ENCODE peak calls at places on chromosome 21, in ten cellular contexts. One of them, this sample, is unnamed.

GRCh38 chr21:15204887-15205286 is 140.1 kb upstream of the NRIP1 start:
- DNase-seq in HCT116: no peak
- DNase-seq in activated T-cell treated with anti-CD3 and anti-CD28 coated beads, Interleukin-2, amount 50 U/mL, for 1 hour: no peak
- DNase-seq in T47D: no peak
- DNase-seq in stimulated activated CD4-positive, alpha-beta T cell treated with anti-CD3 and anti-CD28 coated beads, Interleukin-4, amount 100 ng/mL, for 48 hours: no peak
- DNase-seq in psoas muscle: no peak
- DNase-seq in GM12892: no peak
- DNase-seq in activated T-helper 1 cell treated with anti-CD3 and anti-CD28 coated beads, Interleukin-12 subunit alpha, Interleukin-12 subunit beta, Interleukin-2, Interleukin-4 antibody, amounts not matched to agents 30 ng/mL and 10 ng/mL and 1 ng/mL, durations not matched to agents 14 hours and 24 hours and 36 hours: no peak
- DNase-seq in activated CD4-positive, alpha-beta T cell treated with anti-CD3 and anti-CD28 coated beads for 24 hours: no peak
- DNase-seq in erythroblast: no peak
- DNase-seq in this sample: no peak

GRCh38 chr21:30839304-30839703 is 9.7 kb upstream of the KRTAP7-1 start:
- DNase-seq in stimulated activated CD4-positive, alpha-beta T cell treated with anti-CD3 and anti-CD28 coated beads, Interleukin-4, amount 100 ng/mL, for 48 hours: peak; percentile 10
- DNase-seq in psoas muscle: no peak
- DNase-seq in activated T-helper 1 cell treated with anti-CD3 and anti-CD28 coated beads, Interleukin-12 subunit alpha, Interleukin-12 subunit beta, Interleukin-2, Interleukin-4 antibody, amounts not matched to agents 30 ng/mL and 10 ng/mL and 1 ng/mL, durations not matched to agents 14 hours and 24 hours and 36 hours: no peak
- DNase-seq in activated T-cell treated with anti-CD3 and anti-CD28 coated beads, Interleukin-2, amount 50 U/mL, for 1 hour: no peak
- DNase-seq in HCT116: no peak
- DNase-seq in erythroblast: peak; percentile 12
- DNase-seq in GM12892: no peak
- DNase-seq in activated CD4-positive, alpha-beta T cell treated with anti-CD3 and anti-CD28 coated beads for 24 hours: peak; percentile 7
- DNase-seq in T47D: peak; percentile 57
- DNase-seq in this sample: no peak

GRCh38 chr21:25563399-25564116 is 43.7 kb downstream of the MRPL39 start:
- DNase-seq in GM12892: no peak
- DNase-seq in activated CD4-positive, alpha-beta T cell treated with anti-CD3 and anti-CD28 coated beads for 24 hours: no peak
- DNase-seq in HCT116: no peak
- DNase-seq in activated T-helper 1 cell treated with anti-CD3 and anti-CD28 coated beads, Interleukin-12 subunit alpha, Interleukin-12 subunit beta, Interleukin-2, Interleukin-4 antibody, amounts not matched to agents 30 ng/mL and 10 ng/mL and 1 ng/mL, durations not matched to agents 14 hours and 24 hours and 36 hours: peak; percentile 28
- DNase-seq in activated T-cell treated with anti-CD3 and anti-CD28 coated beads, Interleukin-2, amount 50 U/mL, for 1 hour: no peak
- DNase-seq in T47D: no peak
- DNase-seq in erythroblast: no peak
- DNase-seq in stimulated activated CD4-positive, alpha-beta T cell treated with anti-CD3 and anti-CD28 coated beads, Interleukin-4, amount 100 ng/mL, for 48 hours: no peak
- DNase-seq in psoas muscle: no peak
- DNase-seq in this sample: peak; percentile 74

GRCh38 chr21:36551731-36552457 is 72.0 kb upstream of the CLDN14 start:
- DNase-seq in activated T-helper 1 cell treated with anti-CD3 and anti-CD28 coated beads, Interleukin-12 subunit alpha, Interleukin-12 subunit beta, Interleukin-2, Interleukin-4 antibody, amounts not matched to agents 30 ng/mL and 10 ng/mL and 1 ng/mL, durations not matched to agents 14 hours and 24 hours and 36 hours: no peak
- DNase-seq in activated CD4-positive, alpha-beta T cell treated with anti-CD3 and anti-CD28 coated beads for 24 hours: no peak
- DNase-seq in erythroblast: no peak
- DNase-seq in T47D: no peak
- DNase-seq in psoas muscle: no peak
- DNase-seq in HCT116: no peak
- DNase-seq in GM12892: no peak
- DNase-seq in stimulated activated CD4-positive, alpha-beta T cell treated with anti-CD3 and anti-CD28 coated beads, Interleukin-4, amount 100 ng/mL, for 48 hours: no peak
- DNase-seq in activated T-cell treated with anti-CD3 and anti-CD28 coated beads, Interleukin-2, amount 50 U/mL, for 1 hour: no peak
- DNase-seq in this sample: no peak

GRCh38 chr21:42271065-42271464 is 44.1 kb downstream of the TFF3 start:
- DNase-seq in GM12892: no peak
- DNase-seq in activated T-helper 1 cell treated with anti-CD3 and anti-CD28 coated beads, Interleukin-12 subunit alpha, Interleukin-12 subunit beta, Interleukin-2, Interleukin-4 antibody, amounts not matched to agents 30 ng/mL and 10 ng/mL and 1 ng/mL, durations not matched to agents 14 hours and 24 hours and 36 hours: no peak
- DNase-seq in HCT116: no peak
- DNase-seq in stimulated activated CD4-positive, alpha-beta T cell treated with anti-CD3 and anti-CD28 coated beads, Interleukin-4, amount 100 ng/mL, for 48 hours: no peak
- DNase-seq in activated T-cell treated with anti-CD3 and anti-CD28 coated beads, Interleukin-2, amount 50 U/mL, for 1 hour: no peak
- DNase-seq in psoas muscle: peak; percentile 20
- DNase-seq in T47D: no peak
- DNase-seq in erythroblast: no peak
- DNase-seq in activated CD4-positive, alpha-beta T cell treated with anti-CD3 and anti-CD28 coated beads for 24 hours: no peak
- DNase-seq in this sample: no peak

GRCh38 chr21:45290948-45291612 is 3.4 kb upstream of the POFUT2 start:
- DNase-seq in GM12892: no peak
- DNase-seq in stimulated activated CD4-positive, alpha-beta T cell treated with anti-CD3 and anti-CD28 coated beads, Interleukin-4, amount 100 ng/mL, for 48 hours: no peak
- DNase-seq in T47D: no peak
- DNase-seq in erythroblast: no peak
- DNase-seq in activated CD4-positive, alpha-beta T cell treated with anti-CD3 and anti-CD28 coated beads for 24 hours: no peak
- DNase-seq in activated T-cell treated with anti-CD3 and anti-CD28 coated beads, Interleukin-2, amount 50 U/mL, for 1 hour: peak; percentile 13
- DNase-seq in psoas muscle: peak; percentile 41
- DNase-seq in HCT116: no peak
- DNase-seq in activated T-helper 1 cell treated with anti-CD3 and anti-CD28 coated beads, Interleukin-12 subunit alpha, Interleukin-12 subunit beta, Interleukin-2, Interleukin-4 antibody, amounts not matched to agents 30 ng/mL and 10 ng/mL and 1 ng/mL, durations not matched to agents 14 hours and 24 hours and 36 hours: no peak
- DNase-seq in this sample: no peak

GRCh38 chr21:14923468-14923867 is 141.3 kb downstream of the NRIP1 start:
- DNase-seq in stimulated activated CD4-positive, alpha-beta T cell treated with anti-CD3 and anti-CD28 coated beads, Interleukin-4, amount 100 ng/mL, for 48 hours: no peak
- DNase-seq in activated T-helper 1 cell treated with anti-CD3 and anti-CD28 coated beads, Interleukin-12 subunit alpha, Interleukin-12 subunit beta, Interleukin-2, Interleukin-4 antibody, amounts not matched to agents 30 ng/mL and 10 ng/mL and 1 ng/mL, durations not matched to agents 14 hours and 24 hours and 36 hours: no peak
- DNase-seq in erythroblast: no peak
- DNase-seq in GM12892: no peak
- DNase-seq in T47D: no peak
- DNase-seq in HCT116: no peak
- DNase-seq in activated CD4-positive, alpha-beta T cell treated with anti-CD3 and anti-CD28 coated beads for 24 hours: no peak
- DNase-seq in psoas muscle: no peak
- DNase-seq in activated T-cell treated with anti-CD3 and anti-CD28 coated beads, Interleukin-2, amount 50 U/mL, for 1 hour: no peak
- DNase-seq in this sample: no peak

GRCh38 chr21:43663033-43663432 is 3.7 kb downstream of the RRP1B start:
- DNase-seq in psoas muscle: no peak
- DNase-seq in activated T-cell treated with anti-CD3 and anti-CD28 coated beads, Interleukin-2, amount 50 U/mL, for 1 hour: no peak
- DNase-seq in stimulated activated CD4-positive, alpha-beta T cell treated with anti-CD3 and anti-CD28 coated beads, Interleukin-4, amount 100 ng/mL, for 48 hours: no peak
- DNase-seq in erythroblast: no peak
- DNase-seq in HCT116: no peak
- DNase-seq in activated T-helper 1 cell treated with anti-CD3 and anti-CD28 coated beads, Interleukin-12 subunit alpha, Interleukin-12 subunit beta, Interleukin-2, Interleukin-4 antibody, amounts not matched to agents 30 ng/mL and 10 ng/mL and 1 ng/mL, durations not matched to agents 14 hours and 24 hours and 36 hours: no peak
- DNase-seq in T47D: no peak
- DNase-seq in activated CD4-positive, alpha-beta T cell treated with anti-CD3 and anti-CD28 coated beads for 24 hours: no peak
- DNase-seq in GM12892: no peak
- DNase-seq in this sample: no peak

GRCh38 chr21:45084881-45085536 is 10.6 kb downstream of the ADARB1 start:
- DNase-seq in activated CD4-positive, alpha-beta T cell treated with anti-CD3 and anti-CD28 coated beads for 24 hours: no peak
- DNase-seq in activated T-helper 1 cell treated with anti-CD3 and anti-CD28 coated beads, Interleukin-12 subunit alpha, Interleukin-12 subunit beta, Interleukin-2, Interleukin-4 antibody, amounts not matched to agents 30 ng/mL and 10 ng/mL and 1 ng/mL, durations not matched to agents 14 hours and 24 hours and 36 hours: no peak
- DNase-seq in erythroblast: no peak
- DNase-seq in HCT116: no peak
- DNase-seq in stimulated activated CD4-positive, alpha-beta T cell treated with anti-CD3 and anti-CD28 coated beads, Interleukin-4, amount 100 ng/mL, for 48 hours: no peak
- DNase-seq in activated T-cell treated with anti-CD3 and anti-CD28 coated beads, Interleukin-2, amount 50 U/mL, for 1 hour: no peak
- DNase-seq in GM12892: no peak
- DNase-seq in T47D: no peak
- DNase-seq in psoas muscle: no peak
- DNase-seq in this sample: no peak

GRCh38 chr21:45285266-45285931 is 2.3 kb downstream of the POFUT2 start:
- DNase-seq in HCT116: no peak
- DNase-seq in activated CD4-positive, alpha-beta T cell treated with anti-CD3 and anti-CD28 coated beads for 24 hours: no peak
- DNase-seq in GM12892: no peak
- DNase-seq in psoas muscle: peak; percentile 27
- DNase-seq in T47D: no peak
- DNase-seq in stimulated activated CD4-positive, alpha-beta T cell treated with anti-CD3 and anti-CD28 coated beads, Interleukin-4, amount 100 ng/mL, for 48 hours: no peak
- DNase-seq in activated T-helper 1 cell treated with anti-CD3 and anti-CD28 coated beads, Interleukin-12 subunit alpha, Interleukin-12 subunit beta, Interleukin-2, Interleukin-4 antibody, amounts not matched to agents 30 ng/mL and 10 ng/mL and 1 ng/mL, durations not matched to agents 14 hours and 24 hours and 36 hours: no peak
- DNase-seq in activated T-cell treated with anti-CD3 and anti-CD28 coated beads, Interleukin-2, amount 50 U/mL, for 1 hour: peak; percentile 12
- DNase-seq in erythroblast: no peak
- DNase-seq in this sample: no peak

GRCh38 chr21:41168391-41169257 is 664 bp downstream of the BACE2 start:
- DNase-seq in psoas muscle: peak; percentile 69
- DNase-seq in erythroblast: no peak
- DNase-seq in GM12892: no peak
- DNase-seq in activated CD4-positive, alpha-beta T cell treated with anti-CD3 and anti-CD28 coated beads for 24 hours: no peak
- DNase-seq in activated T-cell treated with anti-CD3 and anti-CD28 coated beads, Interleukin-2, amount 50 U/mL, for 1 hour: no peak
- DNase-seq in stimulated activated CD4-positive, alpha-beta T cell treated with anti-CD3 and anti-CD28 coated beads, Interleukin-4, amount 100 ng/mL, for 48 hours: no peak
- DNase-seq in HCT116: no peak
- DNase-seq in activated T-helper 1 cell treated with anti-CD3 and anti-CD28 coated beads, Interleukin-12 subunit alpha, Interleukin-12 subunit beta, Interleukin-2, Interleukin-4 antibody, amounts not matched to agents 30 ng/mL and 10 ng/mL and 1 ng/mL, durations not matched to agents 14 hours and 24 hours and 36 hours: peak; percentile 2
- DNase-seq in T47D: peak; percentile 54
- DNase-seq in this sample: no peak

GRCh38 chr21:46434322-46434958 is 24.3 kb upstream of the DIP2A start:
- DNase-seq in activated CD4-positive, alpha-beta T cell treated with anti-CD3 and anti-CD28 coated beads for 24 hours: no peak
- DNase-seq in GM12892: no peak
- DNase-seq in activated T-cell treated with anti-CD3 and anti-CD28 coated beads, Interleukin-2, amount 50 U/mL, for 1 hour: no peak
- DNase-seq in stimulated activated CD4-positive, alpha-beta T cell treated with anti-CD3 and anti-CD28 coated beads, Interleukin-4, amount 100 ng/mL, for 48 hours: no peak
- DNase-seq in activated T-helper 1 cell treated with anti-CD3 and anti-CD28 coated beads, Interleukin-12 subunit alpha, Interleukin-12 subunit beta, Interleukin-2, Interleukin-4 antibody, amounts not matched to agents 30 ng/mL and 10 ng/mL and 1 ng/mL, durations not matched to agents 14 hours and 24 hours and 36 hours: no peak
- DNase-seq in psoas muscle: peak; percentile 48
- DNase-seq in T47D: no peak
- DNase-seq in erythroblast: no peak
- DNase-seq in HCT116: no peak
- DNase-seq in this sample: no peak

GRCh38 chr21:28215214-28215954 is 777.3 kb downstream of the LTN1 start:
- DNase-seq in GM12892: no peak
- DNase-seq in psoas muscle: no peak
- DNase-seq in activated T-helper 1 cell treated with anti-CD3 and anti-CD28 coated beads, Interleukin-12 subunit alpha, Interleukin-12 subunit beta, Interleukin-2, Interleukin-4 antibody, amounts not matched to agents 30 ng/mL and 10 ng/mL and 1 ng/mL, durations not matched to agents 14 hours and 24 hours and 36 hours: no peak
- DNase-seq in erythroblast: no peak
- DNase-seq in activated T-cell treated with anti-CD3 and anti-CD28 coated beads, Interleukin-2, amount 50 U/mL, for 1 hour: no peak
- DNase-seq in HCT116: no peak
- DNase-seq in stimulated activated CD4-positive, alpha-beta T cell treated with anti-CD3 and anti-CD28 coated beads, Interleukin-4, amount 100 ng/mL, for 48 hours: no peak
- DNase-seq in T47D: no peak
- DNase-seq in activated CD4-positive, alpha-beta T cell treated with anti-CD3 and anti-CD28 coated beads for 24 hours: no peak
- DNase-seq in this sample: no peak

GRCh38 chr21:45550552-45551210 is 8.4 kb upstream of the SLC19A1 start:
- DNase-seq in activated T-cell treated with anti-CD3 and anti-CD28 coated beads, Interleukin-2, amount 50 U/mL, for 1 hour: peak; percentile 40
- DNase-seq in psoas muscle: peak; percentile 54
- DNase-seq in stimulated activated CD4-positive, alpha-beta T cell treated with anti-CD3 and anti-CD28 coated beads, Interleukin-4, amount 100 ng/mL, for 48 hours: no peak
- DNase-seq in HCT116: no peak
- DNase-seq in activated CD4-positive, alpha-beta T cell treated with anti-CD3 and anti-CD28 coated beads for 24 hours: peak; percentile 50
- DNase-seq in activated T-helper 1 cell treated with anti-CD3 and anti-CD28 coated beads, Interleukin-12 subunit alpha, Interleukin-12 subunit beta, Interleukin-2, Interleukin-4 antibody, amounts not matched to agents 30 ng/mL and 10 ng/mL and 1 ng/mL, durations not matched to agents 14 hours and 24 hours and 36 hours: peak; percentile 53
- DNase-seq in T47D: no peak
- DNase-seq in GM12892: peak; percentile 54
- DNase-seq in erythroblast: no peak
- DNase-seq in this sample: no peak

GRCh38 chr21:15054089-15054488 is 10.7 kb downstream of the NRIP1 start:
- DNase-seq in psoas muscle: no peak
- DNase-seq in HCT116: no peak
- DNase-seq in GM12892: no peak
- DNase-seq in stimulated activated CD4-positive, alpha-beta T cell treated with anti-CD3 and anti-CD28 coated beads, Interleukin-4, amount 100 ng/mL, for 48 hours: no peak
- DNase-seq in activated T-helper 1 cell treated with anti-CD3 and anti-CD28 coated beads, Interleukin-12 subunit alpha, Interleukin-12 subunit beta, Interleukin-2, Interleukin-4 antibody, amounts not matched to agents 30 ng/mL and 10 ng/mL and 1 ng/mL, durations not matched to agents 14 hours and 24 hours and 36 hours: no peak
- DNase-seq in activated T-cell treated with anti-CD3 and anti-CD28 coated beads, Interleukin-2, amount 50 U/mL, for 1 hour: no peak
- DNase-seq in erythroblast: peak; percentile 19
- DNase-seq in T47D: no peak
- DNase-seq in activated CD4-positive, alpha-beta T cell treated with anti-CD3 and anti-CD28 coated beads for 24 hours: no peak
- DNase-seq in this sample: no peak

GRCh38 chr21:33033094-33033951 is 7.6 kb downstream of the OLIG2 start:
- DNase-seq in psoas muscle: no peak
- DNase-seq in HCT116: no peak
- DNase-seq in T47D: no peak
- DNase-seq in erythroblast: no peak
- DNase-seq in activated T-helper 1 cell treated with anti-CD3 and anti-CD28 coated beads, Interleukin-12 subunit alpha, Interleukin-12 subunit beta, Interleukin-2, Interleukin-4 antibody, amounts not matched to agents 30 ng/mL and 10 ng/mL and 1 ng/mL, durations not matched to agents 14 hours and 24 hours and 36 hours: no peak
- DNase-seq in GM12892: no peak
- DNase-seq in stimulated activated CD4-positive, alpha-beta T cell treated with anti-CD3 and anti-CD28 coated beads, Interleukin-4, amount 100 ng/mL, for 48 hours: no peak
- DNase-seq in activated CD4-positive, alpha-beta T cell treated with anti-CD3 and anti-CD28 coated beads for 24 hours: no peak
- DNase-seq in activated T-cell treated with anti-CD3 and anti-CD28 coated beads, Interleukin-2, amount 50 U/mL, for 1 hour: no peak
- DNase-seq in this sample: no peak

GRCh38 chr21:15437873-15438272 is 291.9 kb upstream of the USP25 start:
- DNase-seq in activated T-cell treated with anti-CD3 and anti-CD28 coated beads, Interleukin-2, amount 50 U/mL, for 1 hour: no peak
- DNase-seq in activated T-helper 1 cell treated with anti-CD3 and anti-CD28 coated beads, Interleukin-12 subunit alpha, Interleukin-12 subunit beta, Interleukin-2, Interleukin-4 antibody, amounts not matched to agents 30 ng/mL and 10 ng/mL and 1 ng/mL, durations not matched to agents 14 hours and 24 hours and 36 hours: no peak
- DNase-seq in activated CD4-positive, alpha-beta T cell treated with anti-CD3 and anti-CD28 coated beads for 24 hours: no peak
- DNase-seq in stimulated activated CD4-positive, alpha-beta T cell treated with anti-CD3 and anti-CD28 coated beads, Interleukin-4, amount 100 ng/mL, for 48 hours: no peak
- DNase-seq in GM12892: no peak
- DNase-seq in T47D: no peak
- DNase-seq in erythroblast: no peak
- DNase-seq in HCT116: no peak
- DNase-seq in psoas muscle: no peak
- DNase-seq in this sample: no peak

GRCh38 chr21:46065993-46066842 is 31.7 kb upstream of the COL6A2 start:
- DNase-seq in GM12892: no peak
- DNase-seq in HCT116: no peak
- DNase-seq in activated CD4-positive, alpha-beta T cell treated with anti-CD3 and anti-CD28 coated beads for 24 hours: no peak
- DNase-seq in activated T-helper 1 cell treated with anti-CD3 and anti-CD28 coated beads, Interleukin-12 subunit alpha, Interleukin-12 subunit beta, Interleukin-2, Interleukin-4 antibody, amounts not matched to agents 30 ng/mL and 10 ng/mL and 1 ng/mL, durations not matched to agents 14 hours and 24 hours and 36 hours: no peak
- DNase-seq in T47D: no peak
- DNase-seq in stimulated activated CD4-positive, alpha-beta T cell treated with anti-CD3 and anti-CD28 coated beads, Interleukin-4, amount 100 ng/mL, for 48 hours: no peak
- DNase-seq in erythroblast: peak; percentile 42
- DNase-seq in activated T-cell treated with anti-CD3 and anti-CD28 coated beads, Interleukin-2, amount 50 U/mL, for 1 hour: no peak
- DNase-seq in psoas muscle: peak; percentile 48
- DNase-seq in this sample: no peak

GRCh38 chr21:41953249-41953830 is 478 bp downstream of the C2CD2 start:
- DNase-seq in stimulated activated CD4-positive, alpha-beta T cell treated with anti-CD3 and anti-CD28 coated beads, Interleukin-4, amount 100 ng/mL, for 48 hours: no peak
- DNase-seq in activated T-cell treated with anti-CD3 and anti-CD28 coated beads, Interleukin-2, amount 50 U/mL, for 1 hour: no peak
- DNase-seq in activated T-helper 1 cell treated with anti-CD3 and anti-CD28 coated beads, Interleukin-12 subunit alpha, Interleukin-12 subunit beta, Interleukin-2, Interleukin-4 antibody, amounts not matched to agents 30 ng/mL and 10 ng/mL and 1 ng/mL, durations not matched to agents 14 hours and 24 hours and 36 hours: no peak
- DNase-seq in activated CD4-positive, alpha-beta T cell treated with anti-CD3 and anti-CD28 coated beads for 24 hours: no peak
- DNase-seq in T47D: no peak
- DNase-seq in psoas muscle: peak; percentile 48
- DNase-seq in GM12892: no peak
- DNase-seq in erythroblast: peak; percentile 57
- DNase-seq in HCT116: no peak
- DNase-seq in this sample: no peak

GRCh38 chr21:21373969-21374368 is 375.8 kb downstream of the NCAM2 start:
- DNase-seq in activated T-cell treated with anti-CD3 and anti-CD28 coated beads, Interleukin-2, amount 50 U/mL, for 1 hour: no peak
- DNase-seq in erythroblast: no peak
- DNase-seq in activated T-helper 1 cell treated with anti-CD3 and anti-CD28 coated beads, Interleukin-12 subunit alpha, Interleukin-12 subunit beta, Interleukin-2, Interleukin-4 antibody, amounts not matched to agents 30 ng/mL and 10 ng/mL and 1 ng/mL, durations not matched to agents 14 hours and 24 hours and 36 hours: no peak
- DNase-seq in GM12892: no peak
- DNase-seq in stimulated activated CD4-positive, alpha-beta T cell treated with anti-CD3 and anti-CD28 coated beads, Interleukin-4, amount 100 ng/mL, for 48 hours: no peak
- DNase-seq in activated CD4-positive, alpha-beta T cell treated with anti-CD3 and anti-CD28 coated beads for 24 hours: no peak
- DNase-seq in HCT116: no peak
- DNase-seq in psoas muscle: no peak
- DNase-seq in T47D: no peak
- DNase-seq in this sample: no peak

GRCh38 chr21:44572959-44573583 is 458 bp upstream of the KRTAP10-4 start:
- DNase-seq in T47D: peak; percentile 61
- DNase-seq in HCT116: no peak
- DNase-seq in activated T-cell treated with anti-CD3 and anti-CD28 coated beads, Interleukin-2, amount 50 U/mL, for 1 hour: no peak
- DNase-seq in stimulated activated CD4-positive, alpha-beta T cell treated with anti-CD3 and anti-CD28 coated beads, Interleukin-4, amount 100 ng/mL, for 48 hours: no peak
- DNase-seq in GM12892: no peak
- DNase-seq in activated CD4-positive, alpha-beta T cell treated with anti-CD3 and anti-CD28 coated beads for 24 hours: no peak
- DNase-seq in psoas muscle: no peak
- DNase-seq in activated T-helper 1 cell treated with anti-CD3 and anti-CD28 coated beads, Interleukin-12 subunit alpha, Interleukin-12 subunit beta, Interleukin-2, Interleukin-4 antibody, amounts not matched to agents 30 ng/mL and 10 ng/mL and 1 ng/mL, durations not matched to agents 14 hours and 24 hours and 36 hours: no peak
- DNase-seq in erythroblast: no peak
- DNase-seq in this sample: no peak

GRCh38 chr21:41321908-41322495 is 5.4 kb downstream of the FAM3B start:
- DNase-seq in GM12892: no peak
- DNase-seq in activated T-cell treated with anti-CD3 and anti-CD28 coated beads, Interleukin-2, amount 50 U/mL, for 1 hour: no peak
- DNase-seq in psoas muscle: no peak
- DNase-seq in stimulated activated CD4-positive, alpha-beta T cell treated with anti-CD3 and anti-CD28 coated beads, Interleukin-4, amount 100 ng/mL, for 48 hours: no peak
- DNase-seq in erythroblast: no peak
- DNase-seq in activated T-helper 1 cell treated with anti-CD3 and anti-CD28 coated beads, Interleukin-12 subunit alpha, Interleukin-12 subunit beta, Interleukin-2, Interleukin-4 antibody, amounts not matched to agents 30 ng/mL and 10 ng/mL and 1 ng/mL, durations not matched to agents 14 hours and 24 hours and 36 hours: no peak
- DNase-seq in HCT116: no peak
- DNase-seq in T47D: no peak
- DNase-seq in activated CD4-positive, alpha-beta T cell treated with anti-CD3 and anti-CD28 coated beads for 24 hours: no peak
- DNase-seq in this sample: no peak

GRCh38 chr21:35738342-35738961 is 321.9 kb downstream of the SETD4 start:
- DNase-seq in stimulated activated CD4-positive, alpha-beta T cell treated with anti-CD3 and anti-CD28 coated beads, Interleukin-4, amount 100 ng/mL, for 48 hours: no peak
- DNase-seq in activated CD4-positive, alpha-beta T cell treated with anti-CD3 and anti-CD28 coated beads for 24 hours: no peak
- DNase-seq in activated T-helper 1 cell treated with anti-CD3 and anti-CD28 coated beads, Interleukin-12 subunit alpha, Interleukin-12 subunit beta, Interleukin-2, Interleukin-4 antibody, amounts not matched to agents 30 ng/mL and 10 ng/mL and 1 ng/mL, durations not matched to agents 14 hours and 24 hours and 36 hours: no peak
- DNase-seq in HCT116: no peak
- DNase-seq in T47D: no peak
- DNase-seq in activated T-cell treated with anti-CD3 and anti-CD28 coated beads, Interleukin-2, amount 50 U/mL, for 1 hour: no peak
- DNase-seq in psoas muscle: no peak
- DNase-seq in GM12892: no peak
- DNase-seq in erythroblast: no peak
- DNase-seq in this sample: no peak

GRCh38 chr21:25512095-25513086 is 94.9 kb downstream of the MRPL39 start:
- DNase-seq in activated CD4-positive, alpha-beta T cell treated with anti-CD3 and anti-CD28 coated beads for 24 hours: no peak
- DNase-seq in stimulated activated CD4-positive, alpha-beta T cell treated with anti-CD3 and anti-CD28 coated beads, Interleukin-4, amount 100 ng/mL, for 48 hours: no peak
- DNase-seq in psoas muscle: no peak
- DNase-seq in erythroblast: no peak
- DNase-seq in activated T-cell treated with anti-CD3 and anti-CD28 coated beads, Interleukin-2, amount 50 U/mL, for 1 hour: no peak
- DNase-seq in T47D: no peak
- DNase-seq in GM12892: no peak
- DNase-seq in HCT116: no peak
- DNase-seq in activated T-helper 1 cell treated with anti-CD3 and anti-CD28 coated beads, Interleukin-12 subunit alpha, Interleukin-12 subunit beta, Interleukin-2, Interleukin-4 antibody, amounts not matched to agents 30 ng/mL and 10 ng/mL and 1 ng/mL, durations not matched to agents 14 hours and 24 hours and 36 hours: no peak
- DNase-seq in this sample: no peak

GRCh38 chr21:45536301-45537081 is 5.7 kb downstream of the SLC19A1 start:
- DNase-seq in activated CD4-positive, alpha-beta T cell treated with anti-CD3 and anti-CD28 coated beads for 24 hours: no peak
- DNase-seq in erythroblast: no peak
- DNase-seq in psoas muscle: peak; percentile 52
- DNase-seq in T47D: no peak
- DNase-seq in GM12892: no peak
- DNase-seq in HCT116: no peak
- DNase-seq in stimulated activated CD4-positive, alpha-beta T cell treated with anti-CD3 and anti-CD28 coated beads, Interleukin-4, amount 100 ng/mL, for 48 hours: no peak
- DNase-seq in activated T-helper 1 cell treated with anti-CD3 and anti-CD28 coated beads, Interleukin-12 subunit alpha, Interleukin-12 subunit beta, Interleukin-2, Interleukin-4 antibody, amounts not matched to agents 30 ng/mL and 10 ng/mL and 1 ng/mL, durations not matched to agents 14 hours and 24 hours and 36 hours: no peak
- DNase-seq in activated T-cell treated with anti-CD3 and anti-CD28 coated beads, Interleukin-2, amount 50 U/mL, for 1 hour: no peak
- DNase-seq in this sample: peak; percentile 58

GRCh38 chr21:45580576-45581321 is 38.5 kb upstream of the SLC19A1 start:
- DNase-seq in GM12892: no peak
- DNase-seq in T47D: no peak
- DNase-seq in erythroblast: no peak
- DNase-seq in activated T-helper 1 cell treated with anti-CD3 and anti-CD28 coated beads, Interleukin-12 subunit alpha, Interleukin-12 subunit beta, Interleukin-2, Interleukin-4 antibody, amounts not matched to agents 30 ng/mL and 10 ng/mL and 1 ng/mL, durations not matched to agents 14 hours and 24 hours and 36 hours: no peak
- DNase-seq in HCT116: no peak
- DNase-seq in stimulated activated CD4-positive, alpha-beta T cell treated with anti-CD3 and anti-CD28 coated beads, Interleukin-4, amount 100 ng/mL, for 48 hours: no peak
- DNase-seq in psoas muscle: no peak
- DNase-seq in activated CD4-positive, alpha-beta T cell treated with anti-CD3 and anti-CD28 coated beads for 24 hours: no peak
- DNase-seq in activated T-cell treated with anti-CD3 and anti-CD28 coated beads, Interleukin-2, amount 50 U/mL, for 1 hour: no peak
- DNase-seq in this sample: no peak

GRCh38 chr21:37562920-37563640 is 196.5 kb downstream of the DYRK1A start:
- DNase-seq in psoas muscle: peak; percentile 73
- DNase-seq in activated T-helper 1 cell treated with anti-CD3 and anti-CD28 coated beads, Interleukin-12 subunit alpha, Interleukin-12 subunit beta, Interleukin-2, Interleukin-4 antibody, amounts not matched to agents 30 ng/mL and 10 ng/mL and 1 ng/mL, durations not matched to agents 14 hours and 24 hours and 36 hours: no peak
- DNase-seq in erythroblast: no peak
- DNase-seq in T47D: no peak
- DNase-seq in activated T-cell treated with anti-CD3 and anti-CD28 coated beads, Interleukin-2, amount 50 U/mL, for 1 hour: no peak
- DNase-seq in activated CD4-positive, alpha-beta T cell treated with anti-CD3 and anti-CD28 coated beads for 24 hours: no peak
- DNase-seq in HCT116: no peak
- DNase-seq in GM12892: no peak
- DNase-seq in stimulated activated CD4-positive, alpha-beta T cell treated with anti-CD3 and anti-CD28 coated beads, Interleukin-4, amount 100 ng/mL, for 48 hours: no peak
- DNase-seq in this sample: no peak

GRCh38 chr21:41639336-41639735 is 127.5 kb downstream of the RIPK4 start:
- DNase-seq in stimulated activated CD4-positive, alpha-beta T cell treated with anti-CD3 and anti-CD28 coated beads, Interleukin-4, amount 100 ng/mL, for 48 hours: no peak
- DNase-seq in activated T-helper 1 cell treated with anti-CD3 and anti-CD28 coated beads, Interleukin-12 subunit alpha, Interleukin-12 subunit beta, Interleukin-2, Interleukin-4 antibody, amounts not matched to agents 30 ng/mL and 10 ng/mL and 1 ng/mL, durations not matched to agents 14 hours and 24 hours and 36 hours: no peak
- DNase-seq in erythroblast: no peak
- DNase-seq in HCT116: no peak
- DNase-seq in psoas muscle: no peak
- DNase-seq in T47D: no peak
- DNase-seq in activated CD4-positive, alpha-beta T cell treated with anti-CD3 and anti-CD28 coated beads for 24 hours: no peak
- DNase-seq in GM12892: no peak
- DNase-seq in activated T-cell treated with anti-CD3 and anti-CD28 coated beads, Interleukin-2, amount 50 U/mL, for 1 hour: no peak
- DNase-seq in this sample: no peak

This sample was measured in natural killer cell treated with Interleukin-12 subunit alpha and Interleukin-12 subunit beta and Interleukin-15 and Interleukin-18, amount 100 ng/mL, for 72 hours.